ENCODE peak calls at places on chromosomes 6 and 20, in six cellular contexts. I is body of pancreas, B is A549, D is K562, V is stomach, U is ovary. Q is an unnamed sample.
A peak's percentile ranks its signal among the peaks of the same experiment; 100 is the strongest.

GRCh38 chr20:51036226-51036625 is 13.3 kb upstream of the KCNG1 start:
- DNase-seq in I (no peak), B (no peak), D (no peak), V (no peak), U (no peak), Q (no peak)

GRCh38 chr6:163947276-163947675 is 532.8 kb downstream of the QKI start:
- DNase-seq in I (no peak), B (no peak), D (no peak), V (no peak), U (no peak), Q (no peak)

GRCh38 chr6:3825331-3825831 is 23.8 kb upstream of the FAM50B start:
- DNase-seq in I (peak; percentile 25), B (no peak), D (peak; percentile 42), V (peak; percentile 49), U (peak; percentile 55), Q (no peak)

GRCh38 chr20:51661609-51662178 is 106.5 kb downstream of the ATP9A start:
- DNase-seq in I (no peak), B (peak; percentile 68), D (no peak), V (no peak), U (no peak), Q (no peak)

GRCh38 chr6:110944681-110945151 is 13.8 kb upstream of the GTF3C6 start:
- DNase-seq in I (no peak), B (peak; percentile 70), D (peak; percentile 44), V (no peak), U (no peak), Q (no peak)

GRCh38 chr6:138382498-138383265 is 5.0 kb downstream of the SMIM28 start:
- DNase-seq in I (no peak), B (no peak), D (no peak), V (no peak), U (no peak), Q (no peak)

GRCh38 chr6:115896538-115897129 is 164.1 kb downstream of the FRK start:
- DNase-seq in I (peak; percentile 19), B (peak; percentile 8), D (peak; percentile 28), V (no peak), U (no peak), Q (peak; percentile 13)

GRCh38 chr6:165008971-165009370 is 300.4 kb downstream of the C6orf118 start:
- DNase-seq in I (no peak), B (no peak), D (no peak), V (no peak), U (no peak), Q (no peak)

GRCh38 chr20:16537025-16537665 is 36.1 kb downstream of the KIF16B start:
- DNase-seq in I (no peak), B (no peak), D (no peak), V (no peak), U (no peak), Q (no peak)

GRCh38 chr6:15980801-15981200 is 148.1 kb upstream of the MYLIP start:
- DNase-seq in I (no peak), B (no peak), D (no peak), V (no peak), U (no peak), Q (no peak)

GRCh38 chr6:150201791-150202329 is 59.0 kb downstream of the PPP1R14C start:
- DNase-seq in I (no peak), B (no peak), D (no peak), V (no peak), U (no peak), Q (no peak)

GRCh38 chr6:37017606-37018005 is 12.2 kb downstream of the FGD2 start:
- DNase-seq in I (no peak), B (no peak), D (no peak), V (no peak), U (no peak), Q (no peak)

GRCh38 chr20:44104807-44105517 is 82.0 kb downstream of the JPH2 start:
- DNase-seq in I (no peak), B (no peak), D (no peak), V (no peak), U (no peak), Q (no peak)

GRCh38 chr6:84428300-84428907 is 201.0 kb upstream of the CEP162 start:
- DNase-seq in I (peak; percentile 18), B (peak; percentile 7), D (peak; percentile 46), V (peak; percentile 38), U (no peak), Q (peak; percentile 33)

GRCh38 chr6:12472601-12473038 is 182.5 kb downstream of the EDN1 start:
- DNase-seq in I (peak; percentile 50), B (no peak), D (no peak), V (no peak), U (peak; percentile 19), Q (peak; percentile 91)

GRCh38 chr6:50610562-50610961 is 102.8 kb upstream of the TFAP2D start:
- DNase-seq in I (no peak), B (no peak), D (no peak), V (no peak), U (no peak), Q (no peak)

GRCh38 chr20:5195655-5196054 is 68.8 kb downstream of the CDS2 start:
- DNase-seq in I (no peak), B (no peak), D (no peak), V (no peak), U (no peak), Q (no peak)

GRCh38 chr20:625360-625932 is 15.3 kb upstream of the TCF15 start:
- DNase-seq in I (no peak), B (no peak), D (no peak), V (no peak), U (no peak), Q (peak; percentile 21)

GRCh38 chr6:141988327-141988726 is 144.4 kb upstream of the GJE1 start:
- DNase-seq in I (no peak), B (no peak), D (no peak), V (no peak), U (no peak), Q (no peak)

GRCh38 chr6:43433148-43433547 is 5.8 kb downstream of the ABCC10 start:
- DNase-seq in I (no peak), B (no peak), D (no peak), V (no peak), U (no peak), Q (no peak)

GRCh38 chr20:1150218-1150617 is 31.8 kb downstream of the PSMF1 start:
- DNase-seq in I (peak; percentile 16), B (peak; percentile 9), D (no peak), V (no peak), U (no peak), Q (no peak)

GRCh38 chr6:107657755-107658461 is 166.2 kb downstream of the SCML4 start:
- DNase-seq in I (peak; percentile 51), B (no peak), D (no peak), V (peak; percentile 39), U (no peak), Q (peak; percentile 79)

GRCh38 chr6:136586295-136586694 is 36.1 kb upstream of the MAP7 start:
- DNase-seq in I (no peak), B (no peak), D (no peak), V (no peak), U (no peak), Q (no peak)
- TF ChIP-seq POLR2A in I (no peak), B (no peak), D (no peak), V (no peak), U (peak; percentile 16), Q (no peak)

GRCh38 chr6:106197441-106197840 is 111.3 kb downstream of the PRDM1 start:
- DNase-seq in I (no peak), B (no peak), D (no peak), V (no peak), U (no peak), Q (no peak)

GRCh38 chr6:106204961-106205360 is 118.8 kb downstream of the PRDM1 start:
- DNase-seq in I (no peak), B (no peak), D (no peak), V (no peak), U (no peak), Q (no peak)

GRCh38 chr6:106194949-106195919 is 109.1 kb downstream of the PRDM1 start:
- DNase-seq in I (no peak), B (no peak), D (no peak), V (no peak), U (no peak), Q (no peak)

GRCh38 chr6:106199998-106200397 is 113.9 kb downstream of the PRDM1 start:
- DNase-seq in I (no peak), B (no peak), D (no peak), V (no peak), U (no peak), Q (no peak)

GRCh38 chr6:106199331-106199730 is 113.2 kb downstream of the PRDM1 start:
- DNase-seq in I (no peak), B (no peak), D (no peak), V (no peak), U (no peak), Q (no peak)
- TF ChIP-seq CTCF in I (no peak), B (no peak), D (no peak), V (no peak), U (no peak), Q (no peak)

DNA sequence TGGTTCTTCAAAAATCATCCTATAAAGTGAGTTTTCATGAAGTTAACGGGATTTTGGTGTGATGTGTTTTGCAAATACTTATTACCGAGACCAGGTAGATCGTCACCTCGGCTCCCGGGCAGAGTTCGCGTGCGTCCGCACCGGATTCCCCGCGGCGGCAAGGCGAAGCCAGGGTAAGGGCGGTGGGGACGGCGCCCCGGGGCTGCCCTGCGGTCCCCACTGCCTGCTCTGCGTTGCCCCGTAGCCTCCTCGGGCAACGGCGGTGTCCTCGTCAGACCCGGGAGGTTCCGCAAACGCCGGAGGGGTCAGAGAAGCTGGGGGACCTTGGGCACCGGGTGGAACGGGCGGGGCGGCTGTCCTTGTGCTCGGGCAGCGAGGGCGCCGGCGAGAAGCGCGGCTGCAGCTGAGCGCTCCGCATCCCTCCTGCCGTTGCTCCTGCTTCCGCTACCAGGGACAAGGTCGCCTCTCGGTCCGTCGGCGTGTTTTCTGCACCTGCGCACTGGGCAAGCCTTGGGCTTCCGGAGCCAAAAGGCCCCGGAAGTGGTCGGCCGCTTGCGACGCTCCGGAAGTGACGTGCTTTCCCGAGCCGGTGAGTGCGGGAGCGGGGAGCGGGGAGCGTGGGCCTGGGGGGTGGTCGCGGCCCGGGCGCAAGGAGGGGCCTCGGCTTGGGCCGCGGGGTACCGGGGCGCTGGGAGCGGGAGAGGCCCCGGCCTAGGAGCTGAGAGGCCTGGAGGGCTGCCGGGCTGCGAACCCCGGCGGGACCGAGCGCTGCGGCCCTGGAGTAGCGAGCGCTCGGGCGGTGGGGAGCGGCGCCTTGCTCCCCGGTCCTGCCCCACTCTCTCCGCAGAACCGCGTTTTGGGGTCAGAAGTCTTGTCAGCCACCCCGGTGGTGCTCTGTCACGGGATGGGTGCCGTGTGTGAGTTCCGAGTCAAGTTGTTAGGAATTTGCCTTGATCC is at the start of gene MTG2:
- DNase-seq in I (peak; percentile 96), B (peak; percentile 99), D (peak; percentile 98), V (peak; percentile 96), U (peak; percentile 94), Q (peak; percentile 97)
- TF ChIP-seq POLR2A in I (peak; percentile 72), B (peak; percentile 98), D (peak; percentile 98), V (no peak), U (peak; percentile 81), Q (peak; percentile 76)

GRCh38 chr6:39003488-39003887 is 45.1 kb upstream of the GLP1R start:
- DNase-seq in I (no peak), B (no peak), D (no peak), V (no peak), U (no peak), Q (no peak)

GRCh38 chr6:39005774-39006173 is 42.8 kb upstream of the GLP1R start:
- DNase-seq in I (peak; percentile 68), B (no peak), D (no peak), V (peak; percentile 68), U (no peak), Q (no peak)

GRCh38 chr6:39004801-39005200 is 43.8 kb upstream of the GLP1R start:
- DNase-seq in I (no peak), B (no peak), D (no peak), V (no peak), U (no peak), Q (no peak)

GRCh38 chr6:39007575-39007974 is 41.0 kb upstream of the GLP1R start:
- DNase-seq in I (no peak), B (no peak), D (peak; percentile 88), V (no peak), U (no peak), Q (no peak)

GRCh38 chr6:39003072-39003471 is 45.5 kb upstream of the GLP1R start:
- DNase-seq in I (no peak), B (no peak), D (peak; percentile 59), V (no peak), U (no peak), Q (no peak)
- TF ChIP-seq CTCF in I (peak; percentile 12), B (no peak), D (peak; percentile 78), V (no peak), U (no peak), Q (no peak)

Q was measured in adrenal gland.